ENCODE peak calls at places on chromosome 19, in eight cellular contexts. One of them, this sample, is unnamed.
A peak's percentile ranks its signal among the peaks of the same experiment; 100 is the strongest.

GRCh38 chr19:30393046-30393445 is 20.9 kb downstream of the ZNF536 start:
- DNase-seq in epithelial cell of esophagus: no peak
- DNase-seq in NAMALWA: no peak
- DNase-seq in AG09309: no peak
- DNase-seq in SHP77: no peak
- DNase-seq in GOT3: no peak
- DNase-seq in GM04504: no peak
- DNase-seq in A172: no peak
- DNase-seq in this sample: no peak

GRCh38 chr19:10112895-10113591 is 1.6 kb downstream of the P2RY11 start:
- DNase-seq in SHP77: peak; percentile 43
- DNase-seq in GM04504: no peak
- DNase-seq in NAMALWA: peak; percentile 84
- DNase-seq in epithelial cell of esophagus: peak; percentile 62
- DNase-seq in GOT3: no peak
- DNase-seq in AG09309: no peak
- DNase-seq in A172: no peak
- DNase-seq in this sample: no peak

GRCh38 chr19:1333789-1334188 is 48.1 kb downstream of the EFNA2 start:
- DNase-seq in A172: no peak
- DNase-seq in AG09309: no peak
- DNase-seq in epithelial cell of esophagus: no peak
- DNase-seq in GM04504: no peak
- DNase-seq in NAMALWA: no peak
- DNase-seq in SHP77: no peak
- DNase-seq in GOT3: no peak
- DNase-seq in this sample: peak; percentile 39

GRCh38 chr19:51450730-51451307 is 7.4 kb downstream of the SIGLEC8 start:
- DNase-seq in AG09309: no peak
- DNase-seq in GOT3: no peak
- DNase-seq in NAMALWA: no peak
- DNase-seq in GM04504: no peak
- DNase-seq in epithelial cell of esophagus: no peak
- DNase-seq in SHP77: no peak
- DNase-seq in A172: no peak
- DNase-seq in this sample: no peak

GRCh38 chr19:37466798-37467607 is at the start of gene ZNF569:
- DNase-seq in GM04504: peak; percentile 82
- DNase-seq in AG09309: peak; percentile 80
- DNase-seq in GOT3: peak; percentile 62
- DNase-seq in A172: peak; percentile 69
- DNase-seq in epithelial cell of esophagus: peak; percentile 96
- DNase-seq in NAMALWA: peak; percentile 94
- DNase-seq in SHP77: peak; percentile 96
- DNase-seq in this sample: peak; percentile 95

GRCh38 chr19:31470229-31470939 is 121.1 kb upstream of the TSHZ3 start:
- DNase-seq in epithelial cell of esophagus: no peak
- DNase-seq in NAMALWA: peak; percentile 3
- DNase-seq in GOT3: no peak
- DNase-seq in GM04504: no peak
- DNase-seq in SHP77: no peak
- DNase-seq in AG09309: no peak
- DNase-seq in A172: no peak
- DNase-seq in this sample: no peak

GRCh38 chr19:35509018-35509652 is 4.3 kb downstream of the DMKN start:
- DNase-seq in GOT3: no peak
- DNase-seq in epithelial cell of esophagus: peak; percentile 89
- DNase-seq in SHP77: no peak
- DNase-seq in AG09309: no peak
- DNase-seq in GM04504: no peak
- DNase-seq in A172: no peak
- DNase-seq in NAMALWA: peak; percentile 23
- DNase-seq in this sample: no peak

GRCh38 chr19:30167976-30168635 is 204.1 kb upstream of the ZNF536 start:
- DNase-seq in SHP77: no peak
- DNase-seq in NAMALWA: no peak
- DNase-seq in GOT3: no peak
- DNase-seq in epithelial cell of esophagus: no peak
- DNase-seq in GM04504: no peak
- DNase-seq in A172: no peak
- DNase-seq in AG09309: no peak
- DNase-seq in this sample: no peak

GRCh38 chr19:11535792-11536595 is 2.7 kb upstream of the CNN1 start:
- DNase-seq in SHP77: peak; percentile 72
- DNase-seq in GOT3: peak; percentile 75
- DNase-seq in NAMALWA: peak; percentile 90
- DNase-seq in A172: peak; percentile 78
- DNase-seq in AG09309: no peak
- DNase-seq in GM04504: peak; percentile 67
- DNase-seq in epithelial cell of esophagus: peak; percentile 82
- DNase-seq in this sample: peak; percentile 66

GRCh38 chr19:49491030-49491803 is 3.8 kb downstream of the RPL13A start:
- DNase-seq in epithelial cell of esophagus: no peak
- DNase-seq in SHP77: no peak
- DNase-seq in NAMALWA: peak; percentile 35
- DNase-seq in GM04504: no peak
- DNase-seq in GOT3: no peak
- DNase-seq in A172: no peak
- DNase-seq in AG09309: no peak
- DNase-seq in this sample: no peak

GRCh38 chr19:46878613-46879375 is 18.0 kb downstream of the ARHGAP35 start:
- DNase-seq in A172: peak; percentile 84
- DNase-seq in GM04504: peak; percentile 71
- DNase-seq in SHP77: no peak
- DNase-seq in NAMALWA: no peak
- DNase-seq in epithelial cell of esophagus: no peak
- DNase-seq in GOT3: peak; percentile 21
- DNase-seq in AG09309: no peak
- DNase-seq in this sample: peak; percentile 93

GRCh38 chr19:29675650-29676186 is 10.5 kb downstream of the PLEKHF1 start:
- DNase-seq in NAMALWA: no peak
- DNase-seq in SHP77: no peak
- DNase-seq in epithelial cell of esophagus: no peak
- DNase-seq in A172: no peak
- DNase-seq in GOT3: no peak
- DNase-seq in AG09309: no peak
- DNase-seq in GM04504: no peak
- DNase-seq in this sample: no peak

GRCh38 chr19:35026418-35026817 is 3.9 kb upstream of the SCN1B start:
- DNase-seq in GOT3: no peak
- DNase-seq in SHP77: no peak
- DNase-seq in A172: no peak
- DNase-seq in NAMALWA: no peak
- DNase-seq in GM04504: no peak
- DNase-seq in AG09309: no peak
- DNase-seq in epithelial cell of esophagus: no peak
- DNase-seq in this sample: no peak

GRCh38 chr19:21047712-21048111 is 27.3 kb downstream of the ZNF430 start:
- DNase-seq in SHP77: no peak
- DNase-seq in AG09309: no peak
- DNase-seq in A172: no peak
- DNase-seq in GM04504: no peak
- DNase-seq in epithelial cell of esophagus: no peak
- DNase-seq in GOT3: no peak
- DNase-seq in NAMALWA: no peak
- DNase-seq in this sample: no peak

GRCh38 chr19:19540707-19541515 is 2.8 kb downstream of the CILP2 start:
- DNase-seq in GOT3: no peak
- DNase-seq in SHP77: no peak
- DNase-seq in GM04504: no peak
- DNase-seq in epithelial cell of esophagus: peak; percentile 80
- DNase-seq in AG09309: no peak
- DNase-seq in A172: peak; percentile 34
- DNase-seq in NAMALWA: peak; percentile 87
- DNase-seq in this sample: no peak